ENCODE peak calls at places on chromosomes 12 and 14, in four cellular contexts. C is right atrium auricular region, Y is B cell, A is mucosa of descending colon. T is an unnamed sample.

GRCh38 chr12:1531160-1531653 is 63.2 kb downstream of the FBXL14 start:
- DNase-seq in C (no peak), Y (no peak), A (no peak), T (peak)

GRCh38 chr14:26729851-26730250 is 132.0 kb upstream of the NOVA1 start:
- DNase-seq in C (no peak), Y (no peak), A (no peak), T (no peak)

GRCh38 chr12:57626929-57627445 is 6.0 kb downstream of the B4GALNT1 start:
- DNase-seq in C (no peak), Y (no peak), A (no peak), T (no peak)

GRCh38 chr14:93970967-93971634 is 5.3 kb downstream of the ASB2 start:
- DNase-seq in C (no peak), Y (peak), A (peak), T (peak)

GRCh38 chr12:1949771-1950470 is 31.5 kb upstream of the CACNA2D4 start:
- DNase-seq in C (no peak), Y (no peak), A (no peak), T (no peak)

GRCh38 chr12:114430306-114430705 is 24.4 kb upstream of the TBX5 start:
- DNase-seq in C (no peak), Y (no peak), A (no peak), T (no peak)

GRCh38 chr12:2944401-2945047 is 14.7 kb upstream of the TEAD4 start:
- DNase-seq in C (peak), Y (peak), A (peak), T (peak)

GRCh38 chr12:104668274-104668718 is 211.5 kb downstream of the CHST11 start:
- DNase-seq in C (peak), Y (no peak), A (peak), T (no peak)

GRCh38 chr14:57247283-57247682 is 21.4 kb downstream of the EXOC5 start:
- DNase-seq in C (no peak), Y (no peak), A (no peak), T (no peak)

GRCh38 chr12:57641699-57642442 is 8.9 kb upstream of the B4GALNT1 start:
- DNase-seq in C (no peak), Y (no peak), A (no peak), T (no peak)

GRCh38 chr12:12133785-12134184 is 63.0 kb downstream of the BCL2L14 start:
- DNase-seq in C (no peak), Y (no peak), A (no peak), T (no peak)

GRCh38 chr12:89817501-89818226 is 109.0 kb upstream of the ATP2B1 start:
- DNase-seq in C (no peak), Y (no peak), A (no peak), T (no peak)

GRCh38 chr14:93676416-93676958 is 111.8 kb downstream of the PRIMA1 start:
- DNase-seq in C (no peak), Y (no peak), A (no peak), T (no peak)

GRCh38 chr14:68474741-68475140 is 318.1 kb downstream of the ZFP36L1 start:
- DNase-seq in C (no peak), Y (no peak), A (no peak), T (no peak)

GRCh38 chr12:77089701-77090220 is 24.4 kb upstream of the E2F7 start:
- DNase-seq in C (no peak), Y (no peak), A (no peak), T (no peak)

GRCh38 chr12:107845980-107846659 is 71.6 kb downstream of the ASCL4 start:
- DNase-seq in C (no peak), Y (no peak), A (no peak), T (no peak)

GRCh38 chr12:46410495-46410894 is 37.9 kb upstream of the SLC38A2 start:
- DNase-seq in C (no peak), Y (no peak), A (no peak), T (no peak)

GRCh38 chr14:88628033-88628432 is 65.2 kb downstream of the ZC3H14 start:
- DNase-seq in C (no peak), Y (no peak), A (no peak), T (no peak)

GRCh38 chr14:66476964-66477363 is 9.2 kb upstream of the CCDC196 start:
- DNase-seq in C (no peak), Y (no peak), A (no peak), T (no peak)

GRCh38 chr12:93591137-93591868 is 18.8 kb downstream of the SOCS2 start:
- DNase-seq in C (peak), Y (peak), A (peak), T (peak)

GRCh38 chr12:93592641-93593396 is 20.3 kb downstream of the SOCS2 start:
- DNase-seq in C (no peak), Y (no peak), A (no peak), T (peak)

GRCh38 chr12:93595336-93595735 is 22.9 kb downstream of the SOCS2 start:
- DNase-seq in C (no peak), Y (no peak), A (no peak), T (no peak)

GRCh38 chr12:93594766-93595165 is 22.3 kb downstream of the SOCS2 start:
- DNase-seq in C (no peak), Y (no peak), A (no peak), T (no peak)

DNA sequence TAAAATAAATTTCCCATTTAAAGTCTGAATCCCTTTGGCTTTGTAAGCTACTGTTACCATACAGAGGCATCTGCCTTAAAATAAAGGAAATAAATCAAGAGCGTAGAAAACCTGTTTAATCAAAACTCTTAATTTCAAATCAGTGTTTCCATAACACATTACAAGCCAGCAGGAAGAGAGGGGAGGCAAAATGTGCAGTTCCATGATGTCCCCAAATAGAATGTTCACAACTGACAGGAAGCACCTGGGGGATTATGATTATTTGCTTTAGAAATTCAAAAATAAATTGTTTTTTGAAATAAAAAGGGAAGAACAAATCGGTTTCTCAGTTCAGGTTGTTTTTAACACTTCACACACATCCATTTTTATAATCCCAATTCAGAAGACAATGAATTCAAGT is 21.4 kb downstream of the SOCS2 start:
- DNase-seq in C (no peak), Y (no peak), A (no peak), T (peak)
- TF ChIP-seq CTCF in C (no peak), Y (no peak), A (no peak), T (no peak)

GRCh38 chr12:100951756-100952155 is 157.2 kb downstream of the ANO4 start:
- DNase-seq in C (no peak), Y (no peak), A (no peak), T (no peak)
- TF ChIP-seq CTCF in C (no peak), Y (no peak), A (no peak), T (no peak)

DNA sequence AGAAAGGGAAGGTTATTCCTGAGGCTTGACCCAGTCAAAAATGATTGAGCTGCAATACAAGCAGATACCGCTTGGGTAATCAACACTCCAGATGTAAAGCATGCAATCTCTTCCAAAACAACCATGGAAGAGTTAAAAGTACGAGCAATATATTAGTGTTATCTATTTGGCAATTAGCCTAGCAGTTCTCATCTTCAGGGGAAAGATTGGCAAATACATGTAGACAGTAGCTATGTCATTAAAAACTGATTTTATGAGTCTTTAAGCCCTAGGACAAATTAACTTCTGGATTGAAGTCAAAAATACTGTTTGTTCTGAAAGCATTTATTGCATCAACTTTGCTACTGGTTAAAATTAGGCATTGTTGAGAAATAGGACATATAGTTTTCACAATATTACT is 9.3 kb upstream of the GYS2 start:
- DNase-seq in C (no peak), Y (no peak), A (no peak), T (no peak)
- TF ChIP-seq CTCF in C (no peak), Y (no peak), A (no peak), T (no peak)

GRCh38 chr12:92404259-92404894 is 258.7 kb upstream of the BTG1 start:
- DNase-seq in C (no peak), Y (no peak), A (no peak), T (peak)

GRCh38 chr12:92404921-92405320 is 259.3 kb upstream of the BTG1 start:
- DNase-seq in C (no peak), Y (no peak), A (no peak), T (no peak)

GRCh38 chr12:92403210-92404175 is 257.8 kb upstream of the BTG1 start:
- DNase-seq in C (no peak), Y (peak), A (peak), T (peak)

GRCh38 chr12:92411687-92412086 is 266.0 kb upstream of the BTG1 start:
- DNase-seq in C (no peak), Y (no peak), A (no peak), T (no peak)

GRCh38 chr12:92408072-92408900 is 262.6 kb upstream of the BTG1 start:
- DNase-seq in C (no peak), Y (peak), A (peak), T (peak)
- TF ChIP-seq CTCF in C (peak), Y (peak), A (peak), T (peak)

GRCh38 chr14:103281496-103282231 is 52.4 kb upstream of the EIF5 start:
- DNase-seq in C (peak), Y (no peak), A (peak), T (no peak)
- TF ChIP-seq CTCF in C (peak), Y (no peak), A (no peak), T (no peak)

DNA sequence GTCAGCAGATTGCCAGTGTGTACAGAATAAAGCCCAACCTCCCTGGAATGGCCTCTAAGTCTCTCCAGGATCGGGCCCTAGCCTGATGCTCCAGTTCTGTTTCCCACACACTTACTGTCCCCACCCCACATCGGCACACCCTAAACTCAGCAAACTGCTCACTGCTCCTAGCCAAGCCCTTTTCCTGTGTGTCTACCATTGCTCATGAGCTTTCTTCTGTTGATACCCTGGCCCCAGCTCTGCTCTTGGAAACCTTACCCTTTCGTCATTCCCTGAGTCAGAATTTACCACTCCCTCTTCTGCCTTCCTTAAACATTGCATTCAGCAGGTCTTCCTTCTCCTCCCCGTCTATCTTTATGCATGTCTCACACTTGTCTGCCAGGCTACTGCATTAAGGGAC is 158.9 kb downstream of the TMX1 start:
- DNase-seq in C (peak), Y (no peak), A (no peak), T (no peak)
- TF ChIP-seq CTCF in C (no peak), Y (no peak), A (no peak), T (no peak)

GRCh38 chr12:120532701-120533238 is 1.4 kb upstream of the RNF10 start:
- DNase-seq in C (no peak), Y (no peak), A (no peak), T (no peak)

GRCh38 chr12:120534203-120534702 is at the start of gene RNF10:
- DNase-seq in C (peak), Y (peak), A (peak), T (peak)

GRCh38 chr12:120534703-120535655 is 823 bp downstream of the RNF10 start:
- DNase-seq in C (no peak), Y (peak), A (peak), T (peak)

GRCh38 chr12:120528861-120529525 is at the start of gene COQ5:
- DNase-seq in C (peak), Y (peak), A (peak), T (peak)

GRCh38 chr12:120529641-120530314 is 820 bp upstream of the COQ5 start:
- DNase-seq in C (no peak), Y (no peak), A (peak), T (peak)
- TF ChIP-seq CTCF in C (no peak), Y (no peak), A (no peak), T (no peak)

DNA sequence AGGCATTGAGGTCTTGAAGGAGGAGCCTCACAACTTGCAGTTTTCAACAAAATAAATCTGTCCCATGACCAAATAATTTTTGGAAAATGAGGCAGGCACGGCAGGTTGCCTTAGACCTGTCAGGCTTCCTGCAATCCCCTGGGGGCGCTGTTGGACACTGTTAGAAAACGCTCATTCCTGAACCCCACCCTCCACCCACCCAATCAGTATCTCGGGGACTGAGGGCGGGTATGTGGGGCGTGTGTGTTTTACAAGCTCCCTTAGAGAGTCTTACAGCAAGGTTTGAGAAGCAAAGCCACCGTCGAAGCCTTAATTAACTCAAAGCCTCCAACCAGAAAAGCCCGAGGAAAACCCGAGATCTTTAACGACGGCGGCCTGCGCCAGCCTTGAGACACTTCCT is 122.8 kb downstream of the GLT1D1 start:
- DNase-seq in C (no peak), Y (no peak), A (peak), T (peak)
- TF ChIP-seq CTCF in C (peak), Y (no peak), A (no peak), T (peak)

DNA sequence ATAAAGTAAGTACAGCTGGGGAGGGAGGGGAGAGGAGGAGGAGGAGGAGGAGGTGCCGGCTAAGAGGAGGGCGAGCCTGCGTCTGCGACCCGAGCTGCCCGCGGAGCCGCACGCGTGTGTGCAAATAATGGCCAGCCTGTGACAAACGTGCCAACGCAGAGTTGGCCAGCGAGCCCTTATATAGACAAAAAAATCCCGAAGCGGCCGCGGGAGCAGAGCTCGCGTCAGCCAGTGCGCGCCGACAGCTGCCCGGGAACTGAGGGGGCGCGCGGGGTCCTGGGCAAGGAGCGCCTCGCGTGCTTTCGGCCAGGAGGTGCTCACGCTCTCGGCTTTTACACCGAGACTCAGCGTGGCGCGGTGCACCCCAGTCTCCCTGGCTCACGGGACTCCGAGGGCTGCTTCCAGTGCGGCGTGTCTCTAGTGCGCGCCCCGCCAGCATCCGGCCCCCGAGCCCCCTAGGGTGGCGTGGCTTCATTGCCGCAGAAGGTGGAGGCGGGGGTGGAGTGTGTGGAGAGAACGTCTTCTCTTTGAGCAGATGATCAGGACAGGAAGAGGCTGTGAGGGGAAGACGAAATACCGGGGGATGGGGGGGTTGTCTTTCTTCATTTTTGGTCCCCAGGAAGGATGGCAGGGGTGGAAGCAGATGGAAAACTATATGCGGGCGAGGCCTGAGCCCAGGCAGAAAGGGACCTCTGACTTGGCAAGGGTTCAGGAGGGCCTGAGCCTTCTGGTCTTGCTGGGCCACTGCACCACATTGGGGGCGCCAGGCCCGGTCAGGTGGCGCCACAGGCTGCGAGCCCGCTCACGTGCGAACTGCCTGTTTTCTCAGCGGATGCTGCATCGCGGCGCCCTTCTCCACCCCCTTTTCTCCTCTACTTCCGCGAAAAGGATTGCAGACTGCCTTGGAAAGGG is 659 bp downstream of the SLC16A7 start:
- DNase-seq in C (peak), Y (peak), A (peak), T (peak)
- TF ChIP-seq CTCF in C (no peak), Y (no peak), A (no peak), T (peak)

GRCh38 chr12:47837190-47838171 is 17.8 kb upstream of the HDAC7 start:
- DNase-seq in C (no peak), Y (peak), A (peak), T (peak)
- TF ChIP-seq CTCF in C (peak), Y (peak), A (peak), T (peak)